ENCODE peak calls at places on chromosomes 6 and 20, in eight cellular contexts. Y is IMR-90, X is brain microvascular endothelial cell, U is WERI-Rb-1, J is A549, Z is PC-3, Q is upper lobe of right lung, K is OCI-LY7. A is an unnamed sample.
A peak's percentile ranks its signal among the peaks of the same experiment; 100 is the strongest.

GRCh38 chr20:52746190-52746589 is 226.0 kb upstream of the TSHZ2 start:
- DNase-seq in X (no peak), Y (no peak), K (no peak), J (no peak), Q (no peak), Z (no peak), U (peak; percentile 15), A (no peak)

GRCh38 chr6:26199773-26200728 is 112.8 kb downstream of the HFE start:
- DNase-seq in Q (peak; percentile 74), J (no peak), K (peak; percentile 77), X (peak; percentile 68), Z (peak; percentile 41), U (no peak), Y (peak; percentile 38), A (no peak)

GRCh38 chr6:25835442-25836283 is 3.8 kb upstream of the SLC17A1 start:
- DNase-seq in U (peak; percentile 43), Z (no peak), J (no peak), Y (no peak), X (peak; percentile 4), K (no peak), Q (no peak), A (no peak)

GRCh38 chr6:167858086-167858591 is 31.4 kb downstream of the AFDN start:
- DNase-seq in X (peak; percentile 33), U (no peak), Z (no peak), K (no peak), J (no peak), Q (no peak), Y (peak; percentile 51), A (no peak)

GRCh38 chr20:47125553-47126373 is 230.7 kb downstream of the ZMYND8 start:
- DNase-seq in Z (no peak), U (peak; percentile 68), K (no peak), Q (no peak), Y (no peak), X (no peak), J (no peak), A (peak; percentile 93)

GRCh38 chr6:10968776-10969175 is 75.3 kb downstream of the ELOVL2 start:
- DNase-seq in J (no peak), U (no peak), K (no peak), Q (no peak), Z (no peak), Y (peak; percentile 95), X (peak; percentile 83), A (no peak)

GRCh38 chr6:105593805-105594231 is 190.9 kb upstream of the PREP start:
- DNase-seq in Q (no peak), Y (peak; percentile 51), U (no peak), X (no peak), K (no peak), J (no peak), Z (no peak), A (no peak)

GRCh38 chr6:32700391-32701040 is 34.1 kb upstream of the HLA-DQB1 start:
- DNase-seq in U (peak; percentile 62), K (peak; percentile 70), Y (peak; percentile 59), J (peak; percentile 19), Q (no peak), Z (peak; percentile 68), X (peak; percentile 11), A (peak; percentile 46)

GRCh38 chr6:43627008-43627825 is 1.8 kb downstream of the GTPBP2 start:
- DNase-seq in U (no peak), Z (peak; percentile 97), K (no peak), X (peak; percentile 97), Q (peak; percentile 72), Y (peak; percentile 99), J (peak; percentile 30), A (peak; percentile 85)

GRCh38 chr20:4152696-4153235 is 137.4 kb upstream of the RNF24 start:
- DNase-seq in K (no peak), Q (peak; percentile 13), U (no peak), Z (peak; percentile 27), J (no peak), X (no peak), Y (peak; percentile 64), A (no peak)

GRCh38 chr20:37473249-37474000 is 47.6 kb upstream of the NNAT start:
- DNase-seq in Q (no peak), K (no peak), Y (no peak), Z (no peak), U (no peak), J (no peak), X (no peak), A (no peak)

GRCh38 chr6:26196846-26197683 is 109.8 kb downstream of the HFE start:
- DNase-seq in Q (no peak), K (peak; percentile 96), J (no peak), Z (peak; percentile 93), U (no peak), X (peak; percentile 88), Y (peak; percentile 95), A (peak; percentile 92)

GRCh38 chr20:8788275-8788674 is 280.6 kb upstream of the PLCB4 start:
- DNase-seq in Q (no peak), X (no peak), K (no peak), Y (no peak), J (no peak), U (no peak), Z (no peak), A (no peak)

GRCh38 chr20:8786383-8786782 is 282.5 kb upstream of the PLCB4 start:
- DNase-seq in Y (no peak), Q (no peak), J (no peak), U (no peak), Z (no peak), X (no peak), K (no peak), A (no peak)

GRCh38 chr20:8788831-8789230 is 280.1 kb upstream of the PLCB4 start:
- DNase-seq in K (no peak), Q (no peak), Z (no peak), U (no peak), Y (no peak), X (no peak), J (no peak), A (no peak)

GRCh38 chr20:8787090-8787489 is 281.8 kb upstream of the PLCB4 start:
- DNase-seq in J (no peak), X (no peak), Z (no peak), K (no peak), Q (no peak), U (no peak), Y (no peak), A (no peak)

DNA sequence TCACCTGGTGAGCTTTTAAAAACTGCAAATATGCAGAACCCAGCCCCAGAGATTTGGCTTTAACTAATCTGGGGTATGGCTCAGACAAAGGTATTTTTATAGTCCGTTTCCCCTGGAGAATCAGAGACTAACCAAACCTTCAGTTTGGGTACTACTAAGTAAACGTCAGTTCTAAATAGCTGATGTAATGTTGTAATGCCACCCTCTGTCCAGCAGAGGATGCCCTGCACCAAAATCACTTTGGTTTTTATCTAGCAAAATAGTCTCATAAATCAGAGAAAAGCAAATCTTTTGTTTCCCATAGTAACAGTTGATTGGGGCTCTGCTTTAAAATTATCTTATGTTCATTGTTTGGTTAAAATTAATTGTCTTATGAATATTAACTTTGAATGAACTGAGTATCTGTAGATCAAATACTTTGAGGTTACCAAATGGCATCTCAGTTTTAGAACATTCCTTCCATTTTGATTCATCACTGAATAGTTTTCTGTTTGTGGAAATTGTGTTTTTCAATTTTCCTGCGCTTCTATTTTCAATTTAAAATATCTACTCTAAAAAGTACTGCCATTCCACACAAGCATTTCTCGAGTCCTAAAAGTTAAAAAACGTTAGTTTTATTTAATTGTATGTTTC is 278.3 kb upstream of the PLCB4 start:
- DNase-seq in Q (no peak), U (peak; percentile 38), K (peak; percentile 41), J (peak; percentile 15), Z (peak; percentile 81), Y (peak; percentile 60), X (peak; percentile 61), A (peak; percentile 30)
- TF ChIP-seq CTCF in Q (peak; percentile 96), U (peak; percentile 85), K (peak; percentile 97), J (peak; percentile 99), Z (peak; percentile 98), Y (peak; percentile 95), X (peak; percentile 92), A (peak; percentile 99)

DNA sequence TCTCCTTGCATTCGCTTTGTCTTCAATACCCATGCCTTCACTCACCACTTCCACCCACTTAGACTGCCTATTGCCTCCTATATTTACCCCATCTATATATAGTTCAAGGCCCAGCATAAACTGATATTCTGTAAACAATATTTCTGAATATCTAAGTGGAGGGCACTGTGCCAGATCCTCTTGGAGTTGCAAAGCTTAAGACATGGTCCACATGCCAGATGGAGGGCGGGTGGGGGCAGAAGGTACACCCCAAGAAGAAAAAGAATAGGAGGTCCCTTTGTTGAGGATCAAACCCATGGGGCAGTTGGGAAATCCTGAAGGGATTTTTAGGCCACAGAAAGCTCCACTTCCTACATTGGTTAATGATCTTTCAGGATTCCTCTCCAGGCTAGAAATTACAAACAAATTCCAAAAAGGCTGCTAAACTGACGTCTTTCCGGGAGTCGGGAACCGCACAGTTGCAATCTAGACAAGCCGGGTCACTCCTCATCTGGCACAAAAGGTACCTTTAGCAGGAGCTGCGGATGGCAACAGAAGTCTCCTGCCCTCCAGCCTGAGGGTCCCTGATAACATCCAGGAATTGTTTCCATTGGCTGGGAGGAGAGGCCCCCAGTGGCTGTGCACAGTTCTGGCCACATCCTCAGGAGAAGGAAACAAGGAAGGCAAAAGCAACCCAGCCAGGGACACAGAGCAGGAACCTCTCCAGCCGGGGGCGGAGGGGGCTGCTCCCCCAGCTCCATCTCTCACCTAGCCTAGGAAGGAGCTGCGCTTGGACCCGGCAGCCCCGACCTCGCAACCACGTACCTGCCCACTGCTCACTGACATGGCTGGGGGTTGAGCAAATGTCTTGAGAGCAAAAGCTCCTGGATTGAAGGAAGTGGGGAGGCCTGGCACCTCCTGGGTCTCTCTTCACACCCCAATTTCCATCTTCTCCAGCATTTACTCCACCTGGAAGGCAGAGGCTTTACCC is 5.9 kb upstream of the LPIN3 start:
- DNase-seq in X (no peak), Q (no peak), Y (peak; percentile 72), U (no peak), K (no peak), J (no peak), Z (no peak), A (no peak)
- H3K27ac ChIP-seq in X (no peak overlapping the region), Q (peak overlapping the region; percentile 37), Y (peak overlapping the region; percentile 81), U (no peak overlapping the region), K (no peak overlapping the region), J (no peak overlapping the region), Z (no peak overlapping the region), A (peak overlapping the region; percentile 0)

GRCh38 chr6:152314483-152314832 is 322.7 kb downstream of the SYNE1 start:
- DNase-seq in U (no peak), K (no peak), J (no peak), Q (no peak), X (no peak), Y (no peak), Z (no peak), A (no peak)
- TF ChIP-seq CTCF in U (no peak), K (no peak), J (no peak), Q (no peak), X (peak; percentile 29), Y (no peak), Z (no peak), A (no peak)

DNA sequence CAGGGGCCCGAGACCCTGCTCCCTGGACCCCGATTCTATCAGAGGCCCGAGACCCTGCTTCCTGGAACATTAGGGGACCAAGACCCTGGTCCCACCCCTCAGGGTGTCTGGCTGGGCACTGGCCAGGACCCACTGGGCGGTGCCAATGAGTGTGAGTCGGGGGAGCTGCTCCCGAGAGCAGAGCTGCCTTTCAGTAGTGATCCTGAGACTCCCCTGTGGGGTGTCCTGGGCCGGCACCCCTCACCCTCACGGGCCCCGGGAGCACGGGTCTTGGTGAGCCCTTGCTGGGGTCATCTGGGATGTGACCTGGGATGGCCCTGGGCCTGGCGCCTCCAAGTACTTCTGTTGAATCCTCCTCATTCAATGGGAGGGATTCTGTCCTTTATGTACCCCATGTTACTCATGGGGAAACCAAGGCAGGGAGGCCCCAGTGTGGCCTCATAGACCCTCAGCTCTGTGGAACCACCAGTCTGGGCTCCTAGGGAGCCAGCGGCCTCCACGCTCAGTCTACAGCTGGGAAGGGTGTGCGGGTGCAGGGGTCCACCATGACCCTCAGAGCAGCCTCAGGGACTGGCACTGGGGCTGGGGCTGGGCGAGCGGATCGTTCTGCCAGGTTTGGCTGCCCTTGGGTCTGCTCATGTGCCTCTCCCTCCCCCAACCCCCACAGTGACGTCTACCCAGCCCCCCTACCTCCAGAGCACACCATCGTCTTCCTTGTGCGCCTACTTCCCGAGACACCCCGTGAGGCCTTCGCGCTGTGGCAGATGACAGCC is 25.6 kb downstream of the COL20A1 start:
- DNase-seq in U (no peak), Q (peak; percentile 50), J (no peak), X (no peak), Y (no peak), K (no peak), Z (no peak), A (no peak)
- H3K27ac ChIP-seq in U (no peak overlapping the region), Q (no peak overlapping the region), J (no peak overlapping the region), X (no peak overlapping the region), Y (no peak overlapping the region), K (no peak overlapping the region), Z (no peak overlapping the region), A (no peak overlapping the region)